ENCODE peak calls at places on chromosome 2, in five cellular contexts. F, K, E, T and W are unnamed samples.

GRCh38 chr2:108987111-108987510 is 1.9 kb downstream of the EDAR start:
- DNase-seq in K (no peak), T (no peak), E (peak), F (no peak), W (no peak)

GRCh38 chr2:196821195-196821594 is 12.0 kb upstream of the C2orf66 start:
- DNase-seq in K (peak), E (no peak), F (no peak), T (no peak), W (peak)

GRCh38 chr2:45176399-45176798 is 167.1 kb upstream of the SIX2 start:
- DNase-seq in T (no peak), E (no peak), K (peak), F (no peak), W (peak)

GRCh38 chr2:33275689-33276444 is 200.6 kb upstream of the RASGRP3 start:
- DNase-seq in F (no peak), E (peak), T (no peak), K (peak), W (peak)

GRCh38 chr2:7083580-7084509 is 166.6 kb downstream of the RNF144A start:
- DNase-seq in T (peak), K (peak), F (no peak), E (peak), W (peak)

GRCh38 chr2:105698820-105699219 is 45.9 kb upstream of the NCK2 start:
- DNase-seq in E (no peak), F (no peak), T (no peak), K (no peak), W (no peak)

GRCh38 chr2:168079236-168079635 is 168.2 kb downstream of the STK39 start:
- DNase-seq in T (no peak), K (no peak), F (no peak), E (no peak), W (no peak)

GRCh38 chr2:74554821-74555531 is 456 bp downstream of the DOK1 start:
- DNase-seq in F (peak), T (peak), K (no peak), E (peak), W (peak)

GRCh38 chr2:75290600-75291140 is 91.3 kb upstream of the TACR1 start:
- DNase-seq in E (no peak), F (no peak), K (peak), T (no peak), W (no peak)

GRCh38 chr2:229153307-229153706 is 117.8 kb downstream of the PID1 start:
- DNase-seq in T (no peak), K (no peak), E (no peak), F (no peak), W (no peak)

GRCh38 chr2:172672114-172672513 is 63.5 kb upstream of the RAPGEF4 start:
- DNase-seq in K (no peak), F (no peak), T (no peak), E (no peak), W (peak)

GRCh38 chr2:217459675-217460405 is 543.0 kb downstream of the TNS1 start:
- DNase-seq in E (no peak), K (peak), T (no peak), F (no peak), W (peak)

GRCh38 chr2:44016282-44016681 is 20.5 kb upstream of the LRPPRC start:
- DNase-seq in K (peak), T (peak), E (peak), F (no peak), W (no peak)

GRCh38 chr2:106566050-106566449 is 78.9 kb downstream of the CD8B2 start:
- DNase-seq in F (no peak), T (no peak), K (peak), E (peak), W (peak)

GRCh38 chr2:67256892-67257291 is 140.2 kb upstream of the ETAA1 start:
- DNase-seq in T (no peak), E (no peak), F (no peak), K (no peak), W (no peak)

GRCh38 chr2:53422979-53423378 is 344.6 kb upstream of the CHAC2 start:
- DNase-seq in T (peak), E (peak), F (peak), K (peak), W (peak)

GRCh38 chr2:28437142-28437835 is 44.6 kb downstream of the FOSL2 start:
- DNase-seq in F (no peak), K (no peak), T (no peak), E (no peak), W (no peak)